ENCODE peak calls at places on chromosomes 2 and 18, in ten cellular contexts. T is pons; W is fibroblast of mammary gland; M is MM.1S; Y is stimulated activated CD4-positive, alpha-beta T cell treated with anti-CD3 and anti-CD28 coated beads, Interleukin-12 subunit alpha, Interleukin-12 subunit beta, amount 100 ng/mL, for 4 hours; E is ovary; H is GM23248; C is lower lobe of right lung; O is H9; I is activated CD4-positive, CD25-positive, alpha-beta regulatory T cell. R is an unnamed sample.

GRCh38 chr2:5035134-5035533 is 657.0 kb upstream of the SOX11 start:
- DNase-seq in T (no peak), W (no peak), M (no peak), Y (no peak), E (no peak), H (no peak), C (no peak), O (no peak), I (no peak), R (no peak)

GRCh38 chr18:75592527-75592926 is 165.0 kb upstream of the SMIM21 start:
- DNase-seq in T (no peak), W (peak), M (no peak), Y (no peak), E (no peak), H (peak), C (no peak), O (no peak), I (no peak), R (peak)

GRCh38 chr18:69839989-69840388 is 107.7 kb downstream of the CD226 start:
- DNase-seq in T (no peak), W (no peak), M (no peak), Y (no peak), E (no peak), H (no peak), C (no peak), O (no peak), I (no peak), R (no peak)

GRCh38 chr2:134462275-134462674 is 208.4 kb downstream of the MGAT5 start:
- DNase-seq in T (no peak), W (no peak), M (no peak), Y (no peak), E (no peak), H (no peak), C (no peak), O (no peak), I (no peak), R (no peak)

GRCh38 chr2:121255363-121255762 is 29.6 kb downstream of the TFCP2L1 start:
- DNase-seq in T (no peak), W (no peak), M (no peak), Y (no peak), E (no peak), H (no peak), C (no peak), O (no peak), I (no peak), R (no peak)

GRCh38 chr2:61221819-61222218 is 59.8 kb downstream of the C2orf74 start:
- DNase-seq in T (no peak), W (no peak), M (no peak), Y (no peak), E (no peak), H (no peak), C (no peak), O (no peak), I (no peak), R (no peak)

GRCh38 chr2:205270689-205271088 is 411.6 kb upstream of the NRP2 start:
- DNase-seq in T (no peak), W (no peak), M (no peak), Y (no peak), E (no peak), H (no peak), C (no peak), O (no peak), I (no peak), R (peak)

GRCh38 chr2:166637051-166637450 is 143.0 kb upstream of the SCN7A start:
- DNase-seq in T (no peak), W (peak), M (no peak), Y (no peak), E (no peak), H (no peak), C (no peak), O (no peak), I (no peak), R (peak)

GRCh38 chr18:76398295-76398694 is 96.7 kb downstream of the ZNF516 start:
- DNase-seq in T (no peak), W (peak), M (no peak), Y (no peak), E (peak), H (no peak), C (no peak), O (no peak), I (no peak), R (peak)